ENCODE peak calls at places on chromosomes 16 and 17, in four cellular contexts. Y, U, S and Z are unnamed samples.

GRCh38 chr17:77279448-77280303 is 138.9 kb downstream of the SEC14L1 start:
- DNase-seq in Y (no peak), U (peak; percentile 73), S (no peak), Z (peak; percentile 45)

GRCh38 chr16:15510992-15511391 is 76.6 kb downstream of the BMERB1 start:
- DNase-seq in Y (no peak), U (no peak), S (no peak), Z (no peak)

GRCh38 chr17:48613862-48614694 is 1.0 kb downstream of the HOXB8 start:
- DNase-seq in Y (no peak), U (no peak), S (peak; percentile 70), Z (no peak)

GRCh38 chr16:66964049-66964448 is 3.0 kb downstream of the CES3 start:
- DNase-seq in Y (no peak), U (no peak), S (no peak), Z (no peak)

GRCh38 chr17:62562656-62563055 is 64.8 kb upstream of the MRC2 start:
- DNase-seq in Y (no peak), U (peak; percentile 90), S (no peak), Z (peak; percentile 57)

GRCh38 chr17:75036643-75037268 is 10.0 kb downstream of the ATP5PD start:
- DNase-seq in Y (no peak), U (peak; percentile 99), S (no peak), Z (no peak)

GRCh38 chr17:44314031-44314430 is 5.6 kb downstream of the RUNDC3A start:
- DNase-seq in Y (no peak), U (no peak), S (no peak), Z (no peak)

GRCh38 chr17:2266045-2266864 is 37.3 kb downstream of the SMG6 start:
- DNase-seq in Y (no peak), U (no peak), S (no peak), Z (no peak)

GRCh38 chr16:361341-361871 is 8.9 kb upstream of the AXIN1 start:
- DNase-seq in Y (no peak), U (no peak), S (no peak), Z (no peak)

GRCh38 chr17:38322156-38322779 is 21.5 kb downstream of the GPR179 start:
- DNase-seq in Y (peak; percentile 91), U (peak; percentile 61), S (peak; percentile 71), Z (peak; percentile 80)

GRCh38 chr17:50337956-50338355 is 8.0 kb upstream of the XYLT2 start:
- DNase-seq in Y (no peak), U (peak; percentile 78), S (no peak), Z (no peak)

GRCh38 chr16:67029249-67030096 is 524 bp downstream of the CBFB start:
- DNase-seq in Y (peak; percentile 62), U (peak; percentile 25), S (peak; percentile 37), Z (peak; percentile 87)

GRCh38 chr17:2283302-2283701 is 20.3 kb downstream of the SMG6 start:
- DNase-seq in Y (no peak), U (no peak), S (no peak), Z (no peak)

GRCh38 chr17:9472541-9472940 is 103.1 kb downstream of the STX8 start:
- DNase-seq in Y (no peak), U (no peak), S (no peak), Z (no peak)

GRCh38 chr16:31874354-31875111 is 926 bp downstream of the ZNF267 start:
- DNase-seq in Y (no peak), U (peak; percentile 50), S (no peak), Z (peak; percentile 62)

GRCh38 chr17:79483842-79484241 is 127.0 kb downstream of the RBFOX3 start:
- DNase-seq in Y (no peak), U (no peak), S (no peak), Z (no peak)
- H3K9ac ChIP-seq in Y (no peak overlapping the region), U (no peak overlapping the region), S (no peak overlapping the region), Z (no peak overlapping the region)

DNA sequence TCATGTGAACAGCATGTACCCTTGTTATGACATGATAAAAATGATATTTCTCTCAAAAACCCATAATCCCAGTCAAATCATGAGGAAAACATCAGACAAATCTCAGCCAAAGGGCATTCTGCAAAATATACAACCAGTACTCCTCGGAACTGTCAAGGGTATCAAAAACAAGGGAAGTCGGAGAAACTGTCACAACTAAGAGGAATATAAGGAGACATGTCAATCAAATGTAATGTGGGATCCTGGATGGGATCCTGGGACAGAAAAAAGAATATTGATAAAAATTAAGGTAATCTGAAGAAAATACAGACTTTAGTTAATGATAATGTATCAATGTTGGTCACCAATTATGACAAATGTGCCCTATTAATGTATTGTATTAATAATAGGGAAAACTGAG is 15.6 kb upstream of the CDYL2 start:
- DNase-seq in Y (no peak), U (no peak), S (no peak), Z (no peak)
- H3K36me3 ChIP-seq in Y (no peaks in the 10 kb centered on the region), U (no peaks in the 10 kb centered on the region), S (no peaks in the 10 kb centered on the region), Z (no peaks in the 10 kb centered on the region)

DNA sequence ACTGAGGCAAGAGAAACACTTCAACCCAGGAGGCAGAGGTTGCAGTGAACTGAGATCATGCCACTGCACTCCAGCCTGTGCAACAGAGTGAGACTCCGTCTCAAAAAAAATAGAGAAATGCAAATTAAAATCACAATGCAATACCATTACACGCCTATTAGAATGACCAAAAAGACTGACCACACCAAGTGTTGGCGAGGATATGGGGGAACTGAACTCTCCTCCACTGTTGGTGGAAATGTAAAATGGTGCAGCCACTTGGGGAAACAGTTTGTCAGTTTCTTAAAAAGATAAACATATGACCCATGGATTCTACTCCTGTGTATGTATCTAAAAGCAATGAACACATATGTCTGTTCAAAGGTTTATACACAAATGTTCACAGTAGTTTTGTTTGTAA is 204.8 kb downstream of the MRTFB start:
- DNase-seq in Y (no peak), U (no peak), S (no peak), Z (no peak)
- H3K9ac ChIP-seq in Y (no peak overlapping the region), U (no peak overlapping the region), S (no peak overlapping the region), Z (no peak overlapping the region)

GRCh38 chr17:59074494-59074893 is 32.2 kb downstream of the TRIM37 start:
- DNase-seq in Y (no peak), U (no peak), S (no peak), Z (peak; percentile 73)
- H3K36me3 ChIP-seq in Y (peaks cover 18% of the 10 kb centered on the region), U (peaks cover 43% of the 10 kb centered on the region), S (no peaks in the 10 kb centered on the region), Z (peaks cover 42% of the 10 kb centered on the region)

GRCh38 chr16:47848481-47849109 is 307.2 kb downstream of the ABCC12 start:
- DNase-seq in Y (peak; percentile 45), U (peak; percentile 79), S (peak; percentile 55), Z (peak; percentile 7)
- H3K9ac ChIP-seq in Y (no peak overlapping the region), U (no peak overlapping the region), S (peak overlapping the region; percentile 10), Z (no peak overlapping the region)

DNA sequence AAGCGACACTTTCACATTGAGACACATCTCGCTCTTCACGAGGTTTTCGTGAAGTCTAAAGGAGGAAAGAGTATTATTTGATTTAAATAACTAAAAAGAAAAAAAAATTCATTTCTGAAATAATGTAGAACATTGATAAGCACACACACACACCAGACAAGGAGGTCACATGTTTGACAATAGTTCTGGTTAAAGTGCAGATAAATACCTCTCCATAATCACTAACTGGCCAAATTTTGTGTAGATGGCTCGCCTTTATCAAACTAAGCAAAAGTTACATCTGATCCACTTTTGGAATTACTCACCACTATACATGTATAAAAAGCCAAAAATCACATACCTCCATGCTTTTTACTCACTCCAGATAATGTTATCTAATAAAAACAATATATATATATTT is 106.5 kb downstream of the NCOR1 start:
- DNase-seq in Y (no peak), U (no peak), S (no peak), Z (no peak)
- H3K36me3 ChIP-seq in Y (peaks cover 4% of the 10 kb centered on the region), U (peaks cover 22% of the 10 kb centered on the region), S (peaks cover 2% of the 10 kb centered on the region), Z (peaks cover 26% of the 10 kb centered on the region)